ENCODE peak calls at places on chromosomes 4 and X, in seven cellular contexts. W, R, Z, S, V, Q and X are unnamed samples.

GRCh38 chr4:177008071-177008835 is 215.5 kb upstream of the VEGFC start:
- DNase-seq in R (peak; percentile 79), W (no peak), S (no peak), Z (peak; percentile 90), V (no peak), Q (no peak), X (no peak)

GRCh38 chrX:135740683-135741149 is 27.3 kb downstream of the CT45A3 start:
- DNase-seq in W (peak; percentile 46), Q (no peak), V (no peak), Z (no peak), R (no peak), S (peak; percentile 64), X (peak; percentile 5)

GRCh38 chrX:37846934-37847732 is at the start of gene DYNLT3:
- DNase-seq in V (peak; percentile 66), W (peak; percentile 67), R (peak; percentile 76), Q (no peak), S (peak; percentile 81), Z (peak; percentile 58), X (peak; percentile 22)

GRCh38 chr4:24659241-24659961 is 75.0 kb upstream of the DHX15 start:
- DNase-seq in W (no peak), Z (peak; percentile 38), Q (no peak), V (no peak), R (peak; percentile 5), S (no peak), X (no peak)

GRCh38 chr4:153748378-153748777 is 11.4 kb downstream of the RNF175 start:
- DNase-seq in R (peak; percentile 79), Z (peak; percentile 98), V (no peak), S (no peak), W (no peak), Q (no peak), X (no peak)

GRCh38 chrX:9913041-9913440 is 54.1 kb upstream of the CLDN34 start:
- DNase-seq in Z (peak; percentile 85), Q (no peak), S (no peak), V (no peak), R (peak; percentile 78), W (no peak), X (no peak)

GRCh38 chrX:16488959-16489358 is 161.0 kb upstream of the S100G start:
- DNase-seq in W (no peak), S (no peak), V (no peak), Z (peak; percentile 21), R (peak; percentile 45), Q (no peak), X (no peak)

GRCh38 chr4:109294006-109294405 is 8.5 kb downstream of the COL25A1 start:
- DNase-seq in S (peak; percentile 66), V (no peak), W (peak; percentile 50), Q (no peak), R (no peak), Z (peak; percentile 15), X (no peak)

GRCh38 chr4:111930658-111931057 is 214.6 kb upstream of the FAM241A start:
- DNase-seq in Z (peak; percentile 73), W (no peak), V (no peak), S (peak; percentile 72), Q (no peak), R (peak; percentile 11), X (no peak)

GRCh38 chrX:150062292-150063137 is 124.2 kb upstream of the EOLA2 start:
- DNase-seq in V (no peak), Z (peak; percentile 47), R (peak; percentile 59), S (no peak), W (no peak), Q (no peak), X (no peak)

GRCh38 chr4:47274931-47275330 is 188.6 kb downstream of the COMMD8 start:
- DNase-seq in V (no peak), Q (no peak), R (peak; percentile 53), S (no peak), W (no peak), Z (no peak), X (no peak)

GRCh38 chrX:72054776-72055495 is 76.8 kb downstream of the RTL5 start:
- DNase-seq in V (no peak), W (no peak), Q (no peak), R (no peak), Z (no peak), S (no peak), X (no peak)

GRCh38 chr4:66252291-66252690 is 582.0 kb upstream of the EPHA5 start:
- DNase-seq in R (no peak), W (no peak), S (no peak), Q (no peak), V (no peak), Z (no peak), X (no peak)

GRCh38 chrX:133726211-133726630 is 259.2 kb downstream of the GPC3 start:
- DNase-seq in Q (peak; percentile 21), Z (peak; percentile 93), R (peak; percentile 68), V (no peak), W (no peak), S (no peak), X (no peak)

DNA sequence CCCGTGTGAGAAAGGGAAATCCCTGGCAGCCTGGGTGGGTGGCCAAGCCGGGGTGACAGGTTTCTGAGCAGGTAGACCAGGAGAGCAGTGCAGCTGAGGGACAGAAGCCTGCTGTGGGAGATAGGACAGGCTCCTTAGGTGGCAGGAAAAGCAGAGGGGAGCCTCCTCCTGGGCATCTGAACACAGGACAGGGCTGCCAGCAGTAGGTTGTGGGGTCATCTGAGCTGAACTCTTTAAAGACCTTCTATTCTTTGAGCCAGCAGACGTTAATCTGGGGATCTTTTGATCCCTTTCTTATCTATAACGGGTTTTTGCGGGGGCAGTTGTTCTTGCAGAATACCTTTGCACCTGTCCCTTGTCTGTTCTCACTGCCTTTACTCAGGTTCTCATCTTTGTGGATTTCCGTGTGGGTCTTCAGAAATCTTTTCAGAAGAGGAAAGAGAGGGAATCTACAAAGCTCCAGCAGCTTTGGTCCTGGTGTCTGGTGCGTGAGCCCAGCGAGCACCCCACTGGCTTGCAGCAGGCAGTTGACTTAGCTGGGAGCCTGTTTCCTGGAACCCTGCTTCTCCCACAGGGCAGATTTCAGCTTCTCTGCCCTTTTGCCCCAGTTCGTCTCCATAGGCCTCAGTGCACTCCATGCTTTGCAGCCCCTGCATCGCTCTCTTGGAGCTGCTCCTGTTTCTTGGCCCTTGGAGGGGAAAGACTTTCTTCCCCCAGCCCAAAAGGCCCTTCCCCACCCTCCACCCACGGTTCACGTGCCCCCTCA is 35.8 kb upstream of the TADA2B start:
- DNase-seq in R (no peak), S (no peak), Z (no peak), V (no peak), Q (no peak), W (no peak), X (no peak)
- TF ChIP-seq CTCF in R (no peak), S (no peak), Z (no peak), V (no peak), Q (no peak), W (no peak), X (no peak)

DNA sequence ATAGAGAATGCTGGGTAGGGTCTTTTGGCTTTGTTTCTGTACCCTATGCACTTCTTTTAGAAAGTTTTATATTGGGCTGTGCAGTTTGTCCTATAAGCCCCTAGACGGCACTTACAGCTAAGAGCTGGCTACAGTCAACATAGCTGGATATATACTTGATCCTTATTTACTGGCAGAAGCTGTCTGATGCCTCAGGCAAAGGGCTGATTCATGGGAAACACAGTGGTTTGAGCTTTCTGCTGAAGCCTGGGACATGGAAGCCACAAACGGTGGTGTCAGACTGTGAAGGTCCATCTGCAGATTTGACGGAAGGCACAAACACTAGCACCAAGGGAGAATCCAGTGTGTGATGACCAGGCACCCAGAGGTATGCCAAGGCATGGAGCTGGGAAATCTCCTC is 608.4 kb downstream of the ANKRD50 start:
- DNase-seq in V (no peak), S (no peak), Q (no peak), R (no peak), Z (peak; percentile 71), W (no peak), X (no peak)
- TF ChIP-seq CTCF in V (no peak), S (no peak), Q (no peak), R (no peak), Z (no peak), W (no peak), X (no peak)

GRCh38 chr4:161317000-161317399 is 846.8 kb downstream of the FSTL5 start:
- DNase-seq in Z (no peak), W (no peak), V (no peak), Q (no peak), R (no peak), S (no peak), X (no peak)

GRCh38 chr4:161320377-161320776 is 843.4 kb downstream of the FSTL5 start:
- DNase-seq in V (no peak), R (peak; percentile 20), S (peak; percentile 45), Q (no peak), W (no peak), Z (peak; percentile 26), X (no peak)
- TF ChIP-seq CTCF in V (peak; percentile 53), R (no peak), S (peak; percentile 59), Q (no peak), W (peak; percentile 40), Z (peak; percentile 68), X (peak; percentile 54)

DNA sequence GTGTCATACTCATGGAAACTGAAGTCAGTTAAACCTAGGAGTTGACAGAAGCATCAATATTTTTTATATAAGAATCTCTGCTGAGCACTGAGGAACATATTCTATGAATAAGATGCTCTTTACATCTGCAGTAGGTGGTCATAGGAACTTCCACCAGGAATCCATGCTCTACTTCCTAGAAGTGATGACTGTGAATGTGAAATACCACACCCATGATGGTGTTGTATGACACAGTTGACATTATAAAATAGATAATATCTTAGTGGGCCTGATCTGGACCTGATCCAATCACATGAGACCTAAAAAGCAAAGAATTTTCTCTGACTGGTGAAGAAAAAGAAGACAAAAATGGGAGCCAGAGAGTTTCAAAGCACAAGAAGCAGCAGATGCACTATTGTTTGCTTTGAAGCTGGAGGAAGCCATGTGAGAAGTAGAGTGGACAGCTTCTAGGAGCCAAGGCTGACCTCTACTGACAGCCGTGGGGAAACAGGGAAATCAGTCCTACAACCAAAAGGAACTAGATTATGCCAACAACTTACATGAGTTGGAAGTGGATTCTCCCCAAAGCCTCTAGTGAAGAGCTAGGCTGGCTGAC is 68.6 kb upstream of the HS3ST1 start:
- DNase-seq in S (no peak), Z (peak; percentile 69), R (no peak), V (no peak), W (peak; percentile 52), Q (no peak), X (no peak)
- TF ChIP-seq CTCF in S (peak; percentile 14), Z (peak; percentile 25), R (no peak), V (no peak), W (peak; percentile 49), Q (no peak), X (no peak)

DNA sequence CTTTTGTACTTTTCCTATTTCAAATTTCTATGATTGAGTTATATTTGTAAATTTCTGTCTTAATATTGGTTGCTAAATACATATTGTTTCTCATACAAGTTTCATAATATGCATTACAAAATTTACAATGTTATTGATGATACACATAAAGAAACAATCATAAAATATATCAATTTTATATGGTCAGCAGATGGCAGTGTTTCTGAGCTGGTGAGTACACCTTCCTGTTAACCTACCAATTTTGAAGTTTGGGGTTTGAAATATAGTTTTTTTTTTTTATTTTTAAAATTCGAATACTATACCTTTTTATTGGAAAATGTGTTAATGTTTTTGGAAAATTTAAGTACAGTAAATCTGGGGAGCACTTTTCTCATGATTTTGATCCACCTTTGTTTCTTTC is 1953.1 kb upstream of the ADGRL3 start:
- DNase-seq in R (no peak), S (peak; percentile 27), V (no peak), Z (no peak), W (no peak), Q (no peak), X (no peak)
- TF ChIP-seq CTCF in R (no peak), S (peak; percentile 26), V (peak; percentile 51), Z (no peak), W (no peak), Q (no peak), X (peak; percentile 37)